ENCODE peak calls at places on chromosome 20, in four cellular contexts. G is activated B cell treated with CpG ODN at 0.5 μM for 24 hours, U is sigmoid colon, P is astrocyte. K is an unnamed sample.

GRCh38 chr20:63655249-63655648 is 2.0 kb upstream of the STMN3 start:
- DNase-seq in G (no peak), U (no peak), P (no peak), K (no peak)

GRCh38 chr20:33005132-33005566 is 916 bp upstream of the SUN5 start:
- DNase-seq in G (no peak), U (no peak), P (no peak), K (no peak)

GRCh38 chr20:37866051-37866450 is 36.9 kb upstream of the VSTM2L start:
- DNase-seq in G (no peak), U (no peak), P (no peak), K (no peak)

GRCh38 chr20:58787211-58788067 is 63.3 kb downstream of the GNAS-AS1 start:
- DNase-seq in G (no peak), U (no peak), P (no peak), K (no peak)

GRCh38 chr20:35318502-35319157 is 26.4 kb upstream of the FAM83C start:
- DNase-seq in G (no peak), U (no peak), P (peak), K (no peak)

GRCh38 chr20:43984587-43984986 is 69.9 kb downstream of the TOX2 start:
- DNase-seq in G (no peak), U (no peak), P (no peak), K (no peak)

GRCh38 chr20:50467618-50468373 is 42.4 kb upstream of the PTPN1 start:
- DNase-seq in G (no peak), U (no peak), P (peak), K (no peak)

GRCh38 chr20:49456646-49457045 is 25.8 kb downstream of the KCNB1 start:
- DNase-seq in G (no peak), U (no peak), P (no peak), K (no peak)

GRCh38 chr20:1937316-1937976 is 42.2 kb downstream of the SIRPA start:
- DNase-seq in G (no peak), U (peak), P (no peak), K (no peak)

GRCh38 chr20:44601801-44602204 is 19.4 kb downstream of the PKIG start:
- DNase-seq in G (no peak), U (peak), P (peak), K (no peak)

GRCh38 chr20:25118529-25118928 is 36.6 kb upstream of the VSX1 start:
- DNase-seq in G (no peak), U (no peak), P (no peak), K (no peak)

GRCh38 chr20:60137657-60138245 is 179.5 kb downstream of the CDH26 start:
- DNase-seq in G (no peak), U (no peak), P (no peak), K (no peak)

GRCh38 chr20:6637160-6637579 is 130.3 kb upstream of the BMP2 start:
- DNase-seq in G (no peak), U (no peak), P (no peak), K (no peak)

GRCh38 chr20:53707341-53708102 is 113.9 kb upstream of the ZNF217 start:
- DNase-seq in G (no peak), U (no peak), P (peak), K (no peak)

GRCh38 chr20:39888310-39888709 is 800.7 kb downstream of the MAFB start:
- DNase-seq in G (no peak), U (no peak), P (no peak), K (no peak)

GRCh38 chr20:39897781-39898466 is 791.1 kb downstream of the MAFB start:
- DNase-seq in G (no peak), U (no peak), P (peak), K (no peak)

GRCh38 chr20:39890697-39891096 is 798.3 kb downstream of the MAFB start:
- DNase-seq in G (no peak), U (no peak), P (no peak), K (no peak)

GRCh38 chr20:39897058-39897457 is 792.0 kb downstream of the MAFB start:
- DNase-seq in G (no peak), U (no peak), P (peak), K (no peak)

GRCh38 chr20:39893013-39893685 is 795.9 kb downstream of the MAFB start:
- DNase-seq in G (no peak), U (no peak), P (peak), K (no peak)
- TF ChIP-seq CTCF in G (no peak), U (no peak), P (peak), K (peak)

DNA sequence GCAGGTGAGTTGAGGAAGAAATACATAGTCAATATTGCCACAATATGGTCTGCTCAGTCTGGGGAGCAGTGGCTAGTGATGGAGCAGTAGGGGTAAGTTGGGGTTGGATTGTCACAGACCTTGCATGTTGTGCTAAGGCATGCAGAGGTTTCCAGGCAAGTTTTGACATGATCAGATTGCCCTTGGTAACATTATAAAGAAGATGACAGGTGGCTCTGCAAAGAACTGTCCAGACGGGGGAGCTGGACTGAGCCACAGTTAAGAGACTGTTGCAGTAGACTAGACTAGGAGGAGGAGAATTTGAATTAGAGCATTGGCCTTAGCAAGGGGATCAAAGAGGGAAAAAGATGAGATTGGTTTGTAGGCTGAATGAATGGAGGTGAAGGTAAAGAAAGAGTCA is 23.4 kb downstream of the ATRN start:
- DNase-seq in G (no peak), U (no peak), P (no peak), K (no peak)
- TF ChIP-seq CTCF in G (no peak), U (no peak), P (no peak), K (no peak)

DNA sequence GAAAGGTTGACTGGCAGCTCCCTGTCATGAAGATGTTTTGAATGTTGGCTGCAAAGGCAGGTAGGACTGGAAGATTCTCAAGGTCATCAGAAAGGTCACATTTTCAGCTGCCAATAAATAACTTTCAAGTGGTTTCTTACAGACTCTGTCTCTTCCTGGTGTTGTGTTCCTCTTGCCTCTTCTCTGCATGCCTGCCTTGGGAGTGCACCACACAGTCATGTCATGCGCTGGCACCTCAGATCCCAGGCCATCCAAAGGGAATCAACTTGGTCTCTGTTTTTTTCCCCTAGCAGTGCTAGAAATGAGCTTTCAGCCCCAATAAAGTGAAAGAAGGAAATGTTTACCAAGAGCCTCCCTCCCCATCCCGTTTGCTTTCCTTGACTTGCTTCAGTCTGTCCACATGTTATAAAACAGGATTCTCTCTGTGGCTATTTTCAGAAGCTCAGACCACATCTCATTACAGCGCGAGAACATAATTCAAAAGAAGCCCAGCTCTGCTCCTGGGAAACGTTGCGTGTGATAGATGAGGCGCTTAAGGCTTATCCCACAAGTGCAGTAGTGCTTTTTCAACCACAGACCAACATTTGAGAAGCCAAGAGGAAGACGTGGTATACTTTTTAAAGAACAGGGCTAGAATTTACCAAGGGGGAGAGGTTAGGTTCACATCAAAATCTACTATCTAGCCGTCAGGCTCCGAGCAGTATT is 239.3 kb downstream of the SLC24A3 start:
- DNase-seq in G (no peak), U (peak), P (no peak), K (no peak)
- TF ChIP-seq CTCF in G (no peak), U (no peak), P (no peak), K (no peak)

GRCh38 chr20:34145280-34145819 is 33.3 kb upstream of the EIF2S2 start:
- DNase-seq in G (no peak), U (no peak), P (no peak), K (no peak)
- TF ChIP-seq CTCF in G (no peak), U (no peak), P (no peak), K (no peak)

K was measured in mesothelial cell of epicardium.